ENCODE peak calls at places on chromosome 7, in five cellular contexts. N, A, O, L and D are unnamed samples.

GRCh38 chr7:40996330-40996729 is 706.6 kb downstream of the INHBA start:
- DNase-seq in N (no peak), A (no peak), O (peak; percentile 65), L (no peak), D (no peak)

GRCh38 chr7:141074162-141074989 is 512 bp downstream of the TMEM178B start:
- DNase-seq in N (peak; percentile 11), A (no peak), O (peak; percentile 4), L (no peak), D (no peak)

GRCh38 chr7:143284591-143285453 is at the start of gene TMEM139:
- DNase-seq in N (no peak), A (no peak), O (no peak), L (no peak), D (no peak)

GRCh38 chr7:84236398-84236797 is 41.8 kb upstream of the SEMA3A start:
- DNase-seq in N (peak; percentile 57), A (no peak), O (peak; percentile 73), L (no peak), D (no peak)

GRCh38 chr7:19754521-19755116 is 18.8 kb downstream of the TMEM196 start:
- DNase-seq in N (peak; percentile 69), A (no peak), O (peak; percentile 69), L (no peak), D (no peak)

GRCh38 chr7:100087055-100087750 is 1.6 kb upstream of the COPS6 start:
- DNase-seq in N (peak; percentile 98), A (no peak), O (peak; percentile 100), L (no peak), D (peak; percentile 84)

GRCh38 chr7:90593205-90593604 is 2.9 kb upstream of the CDK14 start:
- DNase-seq in N (peak; percentile 36), A (no peak), O (peak; percentile 30), L (no peak), D (no peak)

GRCh38 chr7:71864130-71864529 is 548.0 kb downstream of the CALN1 start:
- DNase-seq in N (no peak), A (no peak), O (no peak), L (no peak), D (no peak)

GRCh38 chr7:94396044-94396443 is 1.3 kb downstream of the COL1A2 start:
- DNase-seq in N (peak; percentile 87), A (no peak), O (peak; percentile 87), L (no peak), D (no peak)

GRCh38 chr7:123645516-123645915 is 10.2 kb upstream of the LMOD2 start:
- DNase-seq in N (no peak), A (no peak), O (peak; percentile 25), L (no peak), D (no peak)

GRCh38 chr7:143214789-143215679 is 6.8 kb upstream of the TAS2R40 start:
- DNase-seq in N (peak; percentile 94), A (peak; percentile 71), O (peak; percentile 94), L (peak; percentile 78), D (peak; percentile 48)

GRCh38 chr7:11831727-11832495 is at the start of gene THSD7A:
- DNase-seq in N (peak; percentile 49), A (peak; percentile 66), O (peak; percentile 22), L (no peak), D (no peak)

GRCh38 chr7:52648903-52649302 is 386.5 kb upstream of the POM121L12 start:
- DNase-seq in N (no peak), A (no peak), O (no peak), L (no peak), D (no peak)

GRCh38 chr7:142595816-142596516 is 153.3 kb upstream of the PRSS1 start:
- DNase-seq in N (no peak), A (no peak), O (no peak), L (no peak), D (no peak)

GRCh38 chr7:12888727-12889126 is 201.3 kb downstream of the ARL4A start:
- DNase-seq in N (peak; percentile 50), A (no peak), O (peak; percentile 66), L (no peak), D (peak; percentile 36)

GRCh38 chr7:135584362-135585353 is 26.9 kb downstream of the NUP205 start:
- DNase-seq in N (peak; percentile 53), A (no peak), O (peak; percentile 22), L (no peak), D (no peak)

GRCh38 chr7:140625908-140626868 is 14.4 kb downstream of the DENND2A start:
- DNase-seq in N (peak; percentile 97), A (peak; percentile 98), O (peak; percentile 99), L (no peak), D (peak; percentile 96)

GRCh38 chr7:29919790-29920189 is 69.8 kb downstream of the SCRN1 start:
- DNase-seq in N (no peak), A (no peak), O (no peak), L (no peak), D (no peak)

GRCh38 chr7:2970907-2971306 is 72.8 kb downstream of the CARD11 start:
- DNase-seq in N (no peak), A (peak; percentile 2), O (no peak), L (no peak), D (no peak)

GRCh38 chr7:12067156-12067831 is 143.8 kb upstream of the TMEM106B start:
- DNase-seq in N (peak; percentile 84), A (peak; percentile 61), O (peak; percentile 79), L (peak; percentile 13), D (peak; percentile 12)

GRCh38 chr7:145779165-145779564 is 337.4 kb upstream of the CNTNAP2 start:
- DNase-seq in N (peak; percentile 0), A (no peak), O (no peak), L (no peak), D (no peak)

GRCh38 chr7:14833707-14834106 is 68.8 kb downstream of the DGKB start:
- DNase-seq in N (peak; percentile 38), A (no peak), O (no peak), L (no peak), D (no peak)

GRCh38 chr7:105006367-105007139 is 7.5 kb upstream of the KMT2E start:
- DNase-seq in N (no peak), A (no peak), O (no peak), L (no peak), D (no peak)

GRCh38 chr7:130332259-130333053 is 12.2 kb upstream of the CPA5 start:
- DNase-seq in N (no peak), A (no peak), O (no peak), L (no peak), D (no peak)

GRCh38 chr7:116395125-116395791 is 104.3 kb upstream of the CAV2 start:
- DNase-seq in N (peak; percentile 95), A (no peak), O (peak; percentile 87), L (no peak), D (peak; percentile 73)

GRCh38 chr7:92404170-92404614 is 43.1 kb upstream of the GATAD1 start:
- DNase-seq in N (peak; percentile 7), A (no peak), O (no peak), L (peak; percentile 35), D (no peak)

GRCh38 chr7:44150466-44150832 is 9.3 kb upstream of the MYL7 start:
- DNase-seq in N (no peak), A (no peak), O (no peak), L (no peak), D (peak; percentile 7)

GRCh38 chr7:44581426-44581906 is 565 bp downstream of the TMED4 start:
- DNase-seq in N (peak; percentile 29), A (peak; percentile 71), O (no peak), L (peak; percentile 57), D (no peak)

GRCh38 chr7:78794101-78794500 is 659.4 kb downstream of the MAGI2 start:
- DNase-seq in N (no peak), A (no peak), O (no peak), L (no peak), D (no peak)

GRCh38 chr7:29987821-29988317 is 1.7 kb downstream of the SCRN1 start:
- DNase-seq in N (peak; percentile 92), A (no peak), O (peak; percentile 90), L (no peak), D (peak; percentile 58)

GRCh38 chr7:24907311-24907886 is 72.6 kb downstream of the OSBPL3 start:
- DNase-seq in N (peak; percentile 69), A (no peak), O (peak; percentile 50), L (no peak), D (no peak)

GRCh38 chr7:105097619-105098018 is 83.6 kb downstream of the KMT2E start:
- DNase-seq in N (peak; percentile 90), A (no peak), O (peak; percentile 85), L (no peak), D (peak; percentile 73)

DNA sequence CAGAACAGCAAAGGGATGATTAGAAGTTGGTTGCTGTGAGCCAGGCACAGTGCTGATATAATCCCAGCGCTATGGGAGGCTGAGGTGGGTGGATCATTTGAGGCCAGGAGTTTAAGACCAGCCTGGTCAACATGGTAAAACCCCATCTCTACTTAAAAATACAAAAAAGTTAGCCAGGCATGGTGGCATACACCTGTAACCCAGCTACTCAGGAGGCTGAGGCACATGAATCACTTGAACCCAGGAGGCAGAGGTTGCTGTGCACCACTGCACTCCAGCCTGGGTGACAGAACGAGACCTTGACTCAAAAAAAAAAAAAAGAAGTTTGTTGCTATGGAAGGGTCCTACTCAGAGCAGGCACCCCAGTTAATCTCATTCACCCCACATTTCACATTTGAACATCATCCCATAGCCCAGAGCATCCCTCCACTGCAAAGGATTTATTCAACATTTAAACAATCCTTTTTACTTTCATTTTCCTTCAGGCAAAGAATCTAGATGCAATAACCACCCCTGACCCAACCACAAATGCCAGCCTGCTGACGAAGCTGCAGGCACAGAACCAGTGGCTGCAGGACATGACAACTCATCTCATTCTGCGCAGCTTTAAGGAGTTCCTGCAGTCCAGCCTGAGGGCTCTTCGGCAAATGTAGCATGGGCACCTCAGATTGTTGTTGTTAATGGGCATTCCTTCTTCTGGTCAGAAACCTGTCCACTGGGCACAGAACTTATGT is 4.1 kb downstream of the IL6 start:
- DNase-seq in N (peak; percentile 76), A (no peak), O (peak; percentile 65), L (peak; percentile 16), D (no peak)
- H3K4me3 ChIP-seq in N (no peak overlapping the region), A (no peak overlapping the region), O (peak overlapping the region; percentile 7), L (no peak overlapping the region), D (no peak overlapping the region)

DNA sequence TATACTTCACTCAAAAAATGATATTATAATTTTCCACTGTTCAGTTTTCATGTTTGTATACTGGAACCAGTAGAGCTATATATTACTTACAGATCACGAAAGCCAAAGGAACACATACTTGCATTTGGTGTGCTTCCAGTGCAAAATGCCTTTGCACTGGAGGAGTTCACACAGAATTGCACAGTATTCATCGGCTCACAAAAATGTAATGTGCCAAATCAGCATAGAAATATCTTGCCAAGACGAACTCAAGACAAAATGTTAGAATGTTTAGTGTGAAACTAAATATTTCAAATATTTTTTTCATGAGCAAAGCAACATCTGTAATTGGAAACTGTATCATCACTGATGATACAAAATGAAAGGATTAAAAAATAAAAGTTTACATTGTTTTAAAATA is 646.2 kb upstream of the SEMA3D start:
- DNase-seq in N (no peak), A (no peak), O (peak; percentile 50), L (no peak), D (peak; percentile 4)
- H3K4me3 ChIP-seq in N (no peak overlapping the region), A (no peak overlapping the region), O (no peak overlapping the region), L (no peak overlapping the region), D (no peak overlapping the region)

GRCh38 chr7:28900311-28900710 is 57.8 kb downstream of the TRIL start:
- DNase-seq in N (no peak), A (no peak), O (no peak), L (no peak), D (peak; percentile 9)
- H3K4me3 ChIP-seq in N (no peak overlapping the region), A (no peak overlapping the region), O (no peak overlapping the region), L (no peak overlapping the region), D (no peak overlapping the region)

DNA sequence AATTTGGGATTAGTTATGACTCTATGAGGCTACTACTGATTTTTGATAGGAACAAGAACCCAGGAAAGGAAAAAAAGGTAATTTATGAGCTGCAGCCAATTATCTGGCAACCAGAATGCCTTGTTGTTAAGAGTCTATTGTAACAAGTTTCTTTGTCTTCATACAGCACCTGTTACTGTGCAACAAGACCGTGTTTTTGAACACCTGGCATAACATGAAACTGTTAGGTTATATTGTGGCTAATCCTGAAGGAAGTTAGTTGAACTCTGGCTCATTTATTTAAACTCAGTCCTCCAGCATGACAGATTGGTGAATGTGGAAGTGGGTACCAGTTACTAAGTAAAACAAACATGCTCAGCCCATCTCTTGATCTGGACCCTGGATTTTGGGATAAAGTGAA is 33.0 kb downstream of the RALA start:
- DNase-seq in N (no peak), A (no peak), O (no peak), L (no peak), D (no peak)
- H3K4me3 ChIP-seq in N (no peak overlapping the region), A (no peak overlapping the region), O (no peak overlapping the region), L (no peak overlapping the region), D (no peak overlapping the region)